ENCODE peak calls at places on chromosomes 6 and 20, in eight cellular contexts. Z is colonic mucosa, X is neural progenitor cell, W is mammary epithelial cell, J is left ventricle myocardium inferior, A is psoas muscle, P is lower lobe of right lung, S is stomach. U is an unnamed sample.
A peak's percentile ranks its signal among the peaks of the same experiment; 100 is the strongest.

GRCh38 chr20:18832801-18833200 is 19.2 kb downstream of the SCP2D1 start:
- DNase-seq in Z (no peak), X (no peak), W (no peak), J (no peak), A (no peak), P (no peak), S (no peak), U (no peak)

GRCh38 chr6:161370882-161371281 is 97.0 kb upstream of the AGPAT4 start:
- DNase-seq in Z (peak; percentile 62), X (peak; percentile 84), W (peak; percentile 66), J (no peak), A (peak; percentile 67), P (no peak), S (peak; percentile 65), U (no peak)

GRCh38 chr6:127266892-127267741 is 453 bp downstream of the RNF146 start:
- DNase-seq in Z (peak; percentile 57), X (peak; percentile 76), W (peak; percentile 56), J (peak; percentile 64), A (peak; percentile 82), P (peak; percentile 77), S (peak; percentile 48), U (no peak)

GRCh38 chr6:153980176-153980575 is 58.9 kb upstream of the OPRM1 start:
- DNase-seq in Z (no peak), X (no peak), W (no peak), J (no peak), A (no peak), P (no peak), S (no peak), U (no peak)

GRCh38 chr6:36735110-36735971 is 37.7 kb downstream of the RAB44 start:
- DNase-seq in Z (peak; percentile 86), X (no peak), W (no peak), J (peak; percentile 87), A (peak; percentile 90), P (peak; percentile 71), S (peak; percentile 72), U (no peak)

GRCh38 chr6:90468080-90468479 is 118.8 kb downstream of the MAP3K7 start:
- DNase-seq in Z (no peak), X (no peak), W (peak; percentile 78), J (no peak), A (no peak), P (no peak), S (no peak), U (peak; percentile 21)

GRCh38 chr6:161101517-161101916 is 109.9 kb downstream of the MAP3K4 start:
- DNase-seq in Z (no peak), X (peak; percentile 53), W (no peak), J (no peak), A (no peak), P (no peak), S (no peak), U (no peak)

GRCh38 chr6:45657243-45657642 is 279.5 kb upstream of the SUPT3H start:
- DNase-seq in Z (no peak), X (no peak), W (no peak), J (no peak), A (no peak), P (no peak), S (no peak), U (no peak)

GRCh38 chr20:5569021-5569420 is 181.2 kb upstream of the SHLD1 start:
- DNase-seq in Z (peak; percentile 70), X (no peak), W (peak; percentile 27), J (no peak), A (no peak), P (no peak), S (no peak), U (peak; percentile 9)

GRCh38 chr6:114049367-114049966 is 78.5 kb upstream of the HDAC2 start:
- DNase-seq in Z (peak; percentile 32), X (no peak), W (peak; percentile 43), J (no peak), A (no peak), P (no peak), S (no peak), U (no peak)

GRCh38 chr20:24636626-24637025 is 167.2 kb downstream of the SYNDIG1 start:
- DNase-seq in Z (no peak), X (no peak), W (no peak), J (no peak), A (no peak), P (no peak), S (no peak), U (no peak)

GRCh38 chr6:138161434-138162103 is at the start of gene ARFGEF3:
- DNase-seq in Z (peak; percentile 71), X (peak; percentile 85), W (peak; percentile 64), J (peak; percentile 34), A (peak; percentile 64), P (peak; percentile 82), S (peak; percentile 82), U (no peak)

GRCh38 chr6:52507557-52508260 is 69.2 kb downstream of the TRAM2 start:
- DNase-seq in Z (no peak), X (no peak), W (peak; percentile 39), J (no peak), A (no peak), P (no peak), S (no peak), U (no peak)

GRCh38 chr20:1391640-1392442 is 1.0 kb downstream of the FKBP1A start:
- DNase-seq in Z (peak; percentile 43), X (peak; percentile 32), W (peak; percentile 64), J (no peak), A (peak; percentile 57), P (peak; percentile 58), S (no peak), U (no peak)

GRCh38 chr6:149236584-149236983 is 80.9 kb upstream of the TAB2 start:
- DNase-seq in Z (no peak), X (no peak), W (no peak), J (no peak), A (no peak), P (no peak), S (no peak), U (no peak)

GRCh38 chr6:135221505-135221904 is 40.4 kb downstream of the MYB start:
- DNase-seq in Z (no peak), X (no peak), W (no peak), J (no peak), A (no peak), P (no peak), S (no peak), U (no peak)

DNA sequence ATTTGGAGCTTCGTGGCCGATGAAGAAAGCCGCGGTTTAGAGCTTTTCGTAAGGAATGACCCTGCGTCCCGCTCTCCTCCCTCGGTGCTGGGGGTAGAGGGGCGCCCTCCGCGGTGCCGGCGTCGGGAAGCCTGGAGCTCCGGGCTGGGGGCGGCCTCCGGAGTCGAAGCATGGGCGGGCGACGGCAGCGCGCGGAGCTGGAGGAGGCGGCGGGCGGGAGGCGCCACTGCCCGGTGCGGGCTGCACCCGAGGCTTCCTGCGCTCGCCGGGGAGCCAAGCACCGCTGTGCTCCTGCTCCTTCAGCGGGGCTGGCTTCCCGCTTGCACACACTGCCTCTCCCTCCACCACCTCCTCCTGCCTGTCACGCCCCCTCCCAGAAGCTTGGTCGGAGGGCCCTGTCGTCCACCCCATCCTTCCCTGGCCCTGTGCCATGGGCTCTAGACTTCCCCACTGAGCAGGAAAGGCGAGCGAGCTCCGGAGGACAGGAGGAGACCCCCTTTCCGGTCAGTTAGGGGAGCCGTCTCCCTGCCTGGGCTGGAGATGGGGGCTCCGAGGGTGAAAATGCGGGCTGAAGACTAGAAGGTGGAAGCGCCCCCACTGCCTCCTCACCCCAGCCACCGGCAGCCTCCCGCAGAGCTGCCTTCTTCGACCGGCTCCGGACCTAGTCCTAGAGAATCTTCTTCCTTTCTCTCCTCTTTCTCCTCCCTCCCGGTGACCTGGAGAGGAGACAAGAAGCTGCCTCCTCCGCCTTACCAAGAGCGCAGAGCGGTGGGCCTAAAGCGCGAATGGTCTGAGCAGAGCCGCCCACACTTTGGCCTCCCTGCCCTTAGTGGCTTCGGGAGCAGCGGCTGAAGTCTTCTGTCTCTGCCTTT is 1.8 kb downstream of the CDH4 start:
- DNase-seq in Z (no peak), X (peak; percentile 62), W (peak; percentile 23), J (no peak), A (no peak), P (no peak), S (no peak), U (no peak)
- H3K27me3 ChIP-seq in Z (peaks cover 40% of the 10 kb centered on the region), X (peaks cover 75% of the 10 kb centered on the region), W (no peaks in the 10 kb centered on the region), J (peaks cover 92% of the 10 kb centered on the region), A (peaks cover 30% of the 10 kb centered on the region), P (peaks cover 78% of the 10 kb centered on the region), S (peaks cover 20% of the 10 kb centered on the region), U (peaks cover 25% of the 10 kb centered on the region)

DNA sequence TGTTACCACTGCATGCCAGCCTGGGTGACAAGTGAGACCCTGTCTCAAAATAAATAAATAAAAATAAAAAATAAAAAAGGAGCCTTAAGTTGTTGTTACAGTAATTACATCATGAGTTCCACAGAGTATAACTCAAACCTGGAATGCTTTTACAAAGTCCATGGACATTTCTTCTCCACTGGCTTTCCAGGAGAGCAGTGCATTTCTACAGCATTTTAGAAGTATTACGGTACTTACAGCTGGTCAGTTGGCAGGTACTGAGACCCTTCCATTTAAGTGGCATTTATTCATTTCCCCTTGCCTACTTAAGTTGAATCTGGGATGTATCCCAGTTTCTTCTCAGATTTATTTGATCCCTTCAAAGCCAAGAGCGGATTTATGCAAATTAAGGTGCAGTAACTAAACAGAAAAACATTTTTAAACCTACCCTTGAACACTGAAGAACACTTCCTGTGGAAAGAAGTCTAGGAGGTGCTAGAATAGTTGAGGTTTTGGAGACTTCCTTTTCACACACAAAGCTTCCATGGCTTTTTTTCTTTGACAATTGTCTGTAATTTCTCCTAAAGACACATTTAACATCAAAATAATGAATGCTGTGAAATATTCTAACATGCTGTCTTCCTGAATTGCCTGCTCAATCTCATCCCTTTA is 3.3 kb downstream of the PRDM13 start:
- DNase-seq in Z (no peak), X (no peak), W (no peak), J (no peak), A (no peak), P (no peak), S (no peak), U (no peak)
- H3K27me3 ChIP-seq in Z (peaks cover 100% of the 10 kb centered on the region), X (peaks cover 100% of the 10 kb centered on the region), W (peaks cover 84% of the 10 kb centered on the region), J (peaks cover 100% of the 10 kb centered on the region), A (peaks cover 100% of the 10 kb centered on the region), P (peaks cover 99% of the 10 kb centered on the region), S (peaks cover 65% of the 10 kb centered on the region), U (peaks cover 99% of the 10 kb centered on the region)

DNA sequence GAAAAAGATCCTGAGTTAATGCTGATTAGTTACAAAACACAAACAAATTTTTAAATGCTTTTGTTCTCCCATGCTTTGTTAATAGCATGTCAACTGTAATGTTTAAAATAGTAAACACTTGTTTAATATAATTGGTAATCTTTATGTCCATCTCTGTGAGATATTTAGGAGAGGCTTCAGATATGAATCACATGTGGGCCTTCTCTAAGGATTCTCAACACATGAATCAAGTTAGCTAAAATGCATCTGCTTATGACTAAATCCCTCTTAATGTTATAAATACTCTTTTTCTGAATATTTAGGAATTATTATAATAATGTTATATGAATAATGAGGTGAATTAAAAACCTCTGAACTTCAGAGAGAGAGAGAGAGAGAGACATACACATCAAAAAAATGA is 345.9 kb upstream of the MANEA start:
- DNase-seq in Z (no peak), X (no peak), W (no peak), J (no peak), A (no peak), P (no peak), S (no peak), U (no peak)
- H3K27me3 ChIP-seq in Z (no peaks in the 10 kb centered on the region), X (peaks cover 27% of the 10 kb centered on the region), W (peaks cover 3% of the 10 kb centered on the region), J (no peaks in the 10 kb centered on the region), A (no peaks in the 10 kb centered on the region), P (no peaks in the 10 kb centered on the region), S (no peaks in the 10 kb centered on the region), U (no peaks in the 10 kb centered on the region)

DNA sequence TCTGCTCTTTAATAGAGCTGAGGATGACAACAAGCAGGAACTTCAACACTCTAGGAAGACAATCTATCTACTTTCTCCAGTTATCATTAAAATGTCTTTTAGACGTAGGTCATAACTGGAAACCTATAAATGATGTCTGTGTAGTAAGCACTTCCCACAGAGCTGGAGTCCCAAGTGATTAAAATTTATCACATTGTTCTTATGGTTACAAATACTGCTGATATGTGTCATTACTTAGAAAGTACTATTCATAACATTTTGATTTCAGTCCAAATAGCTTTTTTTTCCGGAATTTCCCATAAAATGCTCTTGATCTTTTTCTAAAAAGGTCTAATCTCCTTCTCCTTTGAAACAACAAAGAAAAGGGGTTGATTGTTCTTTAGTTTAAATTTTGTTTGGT is 132.9 kb upstream of the TCF21 start:
- DNase-seq in Z (no peak), X (no peak), W (no peak), J (no peak), A (no peak), P (no peak), S (no peak), U (no peak)
- H3K27me3 ChIP-seq in Z (no peaks in the 10 kb centered on the region), X (no peaks in the 10 kb centered on the region), W (no peaks in the 10 kb centered on the region), J (no peaks in the 10 kb centered on the region), A (no peaks in the 10 kb centered on the region), P (no peaks in the 10 kb centered on the region), S (no peaks in the 10 kb centered on the region), U (no peaks in the 10 kb centered on the region)

U was measured in keratinocyte.